ENCODE peak calls at places on chromosomes 3 and 15, in ten cellular contexts. P is vagina; K is NCI-H2107; J is HCT116; N is neural crest cell; R is activated naive CD4-positive, alpha-beta T cell; F is BJ; G is AG08395; M is hippocampal formation; H is heart left ventricle. Q is an unnamed sample.

GRCh38 chr3:129758921-129759320 is 134.6 kb downstream of the TMCC1 start:
- DNase-seq in H (no peak), N (no peak), P (no peak), R (no peak), G (no peak), J (no peak), F (no peak), K (no peak), M (no peak), Q (no peak)

GRCh38 chr3:26562324-26562723 is 60.2 kb upstream of the LRRC3B start:
- DNase-seq in G (no peak), R (no peak), N (no peak), K (no peak), J (no peak), F (no peak), M (no peak), P (no peak), H (no peak), Q (no peak)

GRCh38 chr3:131694351-131694750 is 191.6 kb upstream of the MRPL3 start:
- DNase-seq in P (no peak), K (no peak), G (peak; percentile 40), F (no peak), N (no peak), J (no peak), H (no peak), R (no peak), M (no peak), Q (no peak)

GRCh38 chr15:70856884-70857546 is 3.1 kb upstream of the LARP6 start:
- DNase-seq in H (peak; percentile 79), K (no peak), P (no peak), M (peak; percentile 44), N (no peak), G (peak; percentile 93), R (no peak), J (peak; percentile 59), F (peak; percentile 98), Q (no peak)

GRCh38 chr15:72155635-72156616 is 37.7 kb downstream of the SENP8 start:
- DNase-seq in H (peak; percentile 85), G (peak; percentile 85), M (peak; percentile 80), F (peak; percentile 29), R (peak; percentile 73), P (no peak), J (peak; percentile 59), K (peak; percentile 13), N (peak; percentile 91), Q (peak; percentile 69)

GRCh38 chr3:63232764-63233396 is 45.2 kb upstream of the SYNPR start:
- DNase-seq in N (no peak), J (no peak), G (no peak), K (no peak), P (no peak), R (no peak), M (peak; percentile 38), H (no peak), F (no peak), Q (no peak)

GRCh38 chr3:97914390-97914789 is 57.8 kb downstream of the RIOX2 start:
- DNase-seq in P (no peak), M (no peak), G (no peak), H (no peak), N (no peak), R (no peak), F (no peak), K (no peak), J (peak; percentile 8), Q (no peak)

GRCh38 chr3:155444771-155445170 is 151.3 kb upstream of the STRIT1 start:
- DNase-seq in P (no peak), H (no peak), J (no peak), M (no peak), R (no peak), N (no peak), K (no peak), G (no peak), F (no peak), Q (no peak)

GRCh38 chr15:48367483-48367882 is 36.3 kb downstream of the DUT start:
- DNase-seq in F (no peak), N (no peak), P (no peak), J (no peak), M (no peak), H (no peak), G (peak; percentile 44), K (no peak), R (no peak), Q (no peak)

GRCh38 chr3:133468251-133468721 is 68.4 kb downstream of the BFSP2 start:
- DNase-seq in K (no peak), G (no peak), H (no peak), R (no peak), M (no peak), P (no peak), J (no peak), N (no peak), F (no peak), Q (no peak)

GRCh38 chr15:45689616-45690015 is 54.8 kb downstream of the SQOR start:
- DNase-seq in J (no peak), F (no peak), K (no peak), M (no peak), H (no peak), N (no peak), R (no peak), G (no peak), P (no peak), Q (no peak)

GRCh38 chr15:67534360-67534759 is 8.1 kb upstream of the MAP2K5 start:
- DNase-seq in K (no peak), R (no peak), H (no peak), M (no peak), G (no peak), N (no peak), J (no peak), P (no peak), F (no peak), Q (no peak)

GRCh38 chr15:50259276-50259675 is 6.2 kb downstream of the HDC start:
- DNase-seq in G (no peak), R (no peak), N (no peak), H (no peak), P (no peak), J (no peak), K (no peak), F (no peak), M (no peak), Q (no peak)

GRCh38 chr3:29156071-29156715 is 124.7 kb upstream of the RBMS3 start:
- DNase-seq in M (no peak), P (no peak), H (no peak), R (no peak), K (peak; percentile 57), N (no peak), G (no peak), F (no peak), J (no peak), Q (no peak)

GRCh38 chr15:95446854-95447253 is 883.6 kb upstream of the NR2F2 start:
- DNase-seq in G (no peak), M (no peak), K (no peak), N (no peak), R (no peak), P (no peak), H (no peak), J (no peak), F (no peak), Q (no peak)

GRCh38 chr3:122064318-122064717 is 9.2 kb downstream of the CD86 start:
- DNase-seq in G (no peak), J (no peak), R (no peak), K (no peak), N (no peak), M (no peak), F (no peak), P (no peak), H (no peak), Q (no peak)

GRCh38 chr3:155682437-155682836 is 62.4 kb downstream of the PLCH1 start:
- DNase-seq in F (no peak), K (no peak), N (no peak), H (no peak), J (no peak), P (no peak), G (no peak), M (no peak), R (no peak), Q (no peak)

GRCh38 chr3:171615742-171616141 is 155.5 kb upstream of the TNIK start:
- DNase-seq in H (no peak), K (no peak), R (no peak), G (no peak), F (no peak), N (no peak), J (no peak), P (no peak), M (no peak), Q (no peak)

GRCh38 chr3:126937533-126938432 is 45.1 kb upstream of the PLXNA1 start:
- DNase-seq in M (no peak), P (no peak), N (no peak), H (no peak), K (no peak), J (no peak), F (no peak), G (no peak), R (no peak), Q (no peak)

GRCh38 chr3:73623996-73624362 is 762 bp downstream of the PDZRN3 start:
- DNase-seq in P (no peak), G (peak; percentile 49), K (no peak), R (no peak), M (no peak), N (peak; percentile 41), J (no peak), H (peak; percentile 66), F (no peak), Q (no peak)

GRCh38 chr3:148450819-148451218 is 246.9 kb upstream of the AGTR1 start:
- DNase-seq in F (no peak), N (no peak), K (no peak), H (no peak), P (no peak), M (no peak), R (no peak), G (no peak), J (no peak), Q (no peak)

GRCh38 chr3:197178998-197179397 is 119.4 kb downstream of the DLG1 start:
- DNase-seq in N (no peak), M (no peak), F (no peak), H (no peak), J (no peak), G (no peak), P (no peak), R (no peak), K (no peak), Q (no peak)

GRCh38 chr3:167783781-167784180 is 48.3 kb downstream of the SERPINI1 start:
- DNase-seq in P (no peak), R (no peak), J (no peak), M (no peak), H (peak; percentile 45), F (no peak), N (no peak), G (no peak), K (no peak), Q (no peak)

GRCh38 chr3:73073091-73073707 is 11.7 kb downstream of the EBLN2 start:
- DNase-seq in R (no peak), J (no peak), G (no peak), K (no peak), M (no peak), H (no peak), F (no peak), N (no peak), P (no peak), Q (no peak)

GRCh38 chr3:44061961-44062360 is 179.7 kb upstream of the TOPAZ1 start:
- DNase-seq in F (no peak), M (no peak), P (no peak), G (no peak), K (no peak), J (no peak), N (no peak), R (no peak), H (no peak), Q (no peak)

GRCh38 chr15:70260096-70260495 is 162.4 kb upstream of the TLE3 start:
- DNase-seq in R (no peak), M (no peak), P (no peak), K (no peak), F (no peak), N (no peak), G (no peak), H (peak; percentile 2), J (no peak), Q (no peak)

GRCh38 chr15:34501131-34501530 is 63.5 kb upstream of the GOLGA8A start:
- DNase-seq in N (no peak), H (no peak), P (no peak), K (no peak), M (no peak), J (no peak), R (no peak), F (no peak), G (no peak), Q (no peak)

GRCh38 chr3:152718810-152719209 is 116.1 kb upstream of the P2RY1 start:
- DNase-seq in G (no peak), R (no peak), F (no peak), M (no peak), H (no peak), N (no peak), J (no peak), K (no peak), P (no peak), Q (no peak)